ENCODE peak calls at places on chromosomes 1 and 21, in eight cellular contexts. S is nephron progenitor cell, C is fibroblast of lung, V is OCI-M1, D is H9, T is T-helper 2 cell, O is SJSA1, H is small intestine. P is an unnamed sample.

GRCh38 chr1:30111431-30111830 is 612.0 kb downstream of the MATN1 start:
- DNase-seq in D (peak), V (peak), S (peak), T (no peak), O (peak), H (peak), C (peak), P (peak)

GRCh38 chr1:22428672-22429071 is 23.0 kb upstream of the ZBTB40 start:
- DNase-seq in C (peak), H (peak), O (no peak), V (peak), S (no peak), D (no peak), T (no peak), P (peak)

GRCh38 chr21:30194701-30195299 is 21.1 kb downstream of the CLDN8 start:
- DNase-seq in O (no peak), V (peak), C (no peak), T (no peak), S (peak), H (peak), D (no peak), P (peak)

GRCh38 chr1:47709302-47710074 is 271.6 kb downstream of the FOXD2 start:
- DNase-seq in O (no peak), T (no peak), V (no peak), D (peak), C (no peak), S (peak), H (no peak), P (peak)

GRCh38 chr1:206537141-206537540 is 29.8 kb downstream of the RASSF5 start:
- DNase-seq in D (no peak), O (no peak), T (no peak), S (no peak), C (peak), V (no peak), H (no peak), P (no peak)

GRCh38 chr1:176102700-176103244 is 104.3 kb downstream of the COP1 start:
- DNase-seq in V (no peak), S (no peak), C (peak), O (no peak), D (no peak), T (no peak), H (no peak), P (no peak)

GRCh38 chr1:111976332-111976731 is 13.1 kb downstream of the KCND3 start:
- DNase-seq in O (no peak), H (no peak), V (no peak), C (no peak), T (no peak), D (no peak), S (no peak), P (no peak)

GRCh38 chr1:109922326-109922725 is 11.7 kb downstream of the CSF1 start:
- DNase-seq in D (no peak), V (no peak), C (no peak), O (no peak), S (no peak), H (no peak), T (no peak), P (no peak)

GRCh38 chr1:1171551-1172340 is 1.9 kb upstream of the TTLL10 start:
- DNase-seq in D (peak), O (no peak), V (no peak), H (no peak), S (peak), T (no peak), C (no peak), P (no peak)

GRCh38 chr1:211944733-211945500 is 90.4 kb downstream of the INTS7 start:
- DNase-seq in T (no peak), D (peak), V (no peak), O (no peak), S (peak), C (peak), H (peak), P (no peak)

GRCh38 chr1:234844479-234845031 is 234.6 kb upstream of the IRF2BP2 start:
- DNase-seq in D (no peak), H (peak), S (no peak), C (peak), O (no peak), T (no peak), V (no peak), P (no peak)

GRCh38 chr1:211305044-211305443 is 21.6 kb upstream of the TRAF5 start:
- DNase-seq in H (no peak), C (peak), S (no peak), D (no peak), T (no peak), O (no peak), V (no peak), P (peak)

GRCh38 chr1:196501760-196502428 is 106.3 kb downstream of the KCNT2 start:
- DNase-seq in T (no peak), C (no peak), H (no peak), V (no peak), S (no peak), D (no peak), O (no peak), P (no peak)

GRCh38 chr1:231836227-231836893 is 209.8 kb downstream of the DISC1 start:
- DNase-seq in T (no peak), V (no peak), D (no peak), C (no peak), S (no peak), H (peak), O (no peak), P (no peak)

GRCh38 chr1:84712288-84712874 is 22.1 kb upstream of the SSX2IP start:
- DNase-seq in S (no peak), V (no peak), H (peak), D (no peak), T (no peak), O (no peak), C (peak), P (no peak)

GRCh38 chr1:186014370-186015030 is 280.3 kb downstream of the HMCN1 start:
- DNase-seq in D (no peak), S (no peak), T (no peak), O (peak), V (peak), C (peak), H (no peak), P (no peak)

GRCh38 chr21:45032332-45032731 is 42.0 kb upstream of the ADARB1 start:
- DNase-seq in C (no peak), T (no peak), D (no peak), H (no peak), O (peak), V (no peak), S (no peak), P (no peak)

GRCh38 chr1:150551049-150551783 is 2.0 kb downstream of the ADAMTSL4 start:
- DNase-seq in C (no peak), D (peak), H (no peak), O (no peak), S (no peak), V (no peak), T (no peak), P (no peak)

GRCh38 chr1:185317886-185318310 is 855 bp upstream of the IVNS1ABP start:
- DNase-seq in H (peak), T (peak), D (peak), V (peak), S (no peak), O (no peak), C (peak), P (peak)

GRCh38 chr1:3695326-3696217 is 43.3 kb downstream of the TP73 start:
- DNase-seq in D (peak), H (peak), V (peak), S (peak), O (no peak), T (peak), C (peak), P (peak)

GRCh38 chr1:59997479-59997878 is 70.9 kb upstream of the CYP2J2 start:
- DNase-seq in T (no peak), H (no peak), O (no peak), V (no peak), S (no peak), D (peak), C (no peak), P (no peak)

GRCh38 chr1:185933580-185933979 is 199.4 kb downstream of the HMCN1 start:
- DNase-seq in T (no peak), D (no peak), V (no peak), O (no peak), C (no peak), S (no peak), H (no peak), P (no peak)

GRCh38 chr1:29849038-29849750 is 612.9 kb downstream of the PTPRU start:
- DNase-seq in C (peak), O (peak), V (peak), D (peak), T (no peak), S (peak), H (peak), P (peak)